ENCODE peak calls at places on chromosomes 4 and X, in nine cellular contexts. V, B, D, U, I, Z, Q, Y and A are unnamed samples.

GRCh38 chr4:105279314-105279713 is 132.6 kb downstream of the TET2 start:
- DNase-seq in V (no peak), B (no peak), D (no peak), U (no peak), I (no peak), Z (no peak), Q (no peak), Y (no peak), A (no peak)

GRCh38 chr4:120052840-120053239 is 13.8 kb downstream of the MAD2L1 start:
- DNase-seq in V (peak; percentile 14), B (no peak), D (no peak), U (peak; percentile 98), I (peak; percentile 29), Z (no peak), Q (no peak), Y (peak; percentile 99), A (no peak)

GRCh38 chr4:7361256-7361655 is 73.5 kb downstream of the PSAPL1 start:
- DNase-seq in V (no peak), B (no peak), D (no peak), U (peak; percentile 8), I (no peak), Z (peak; percentile 48), Q (no peak), Y (no peak), A (no peak)

GRCh38 chr4:35710343-35710742 is 534.0 kb downstream of the ARAP2 start:
- DNase-seq in V (no peak), B (no peak), D (no peak), U (no peak), I (no peak), Z (no peak), Q (no peak), Y (no peak), A (no peak)

GRCh38 chr4:74733760-74734159 is 60.6 kb downstream of the BTC start:
- DNase-seq in V (no peak), B (no peak), D (no peak), U (no peak), I (no peak), Z (no peak), Q (no peak), Y (no peak), A (no peak)

GRCh38 chrX:116246261-116246660 is 75.7 kb downstream of the AGTR2 start:
- DNase-seq in V (peak; percentile 68), B (no peak), D (no peak), U (peak; percentile 40), I (peak; percentile 67), Z (no peak), Q (peak; percentile 50), Y (no peak), A (no peak)

GRCh38 chr4:17552427-17552826 is 24.6 kb upstream of the LAP3 start:
- DNase-seq in V (no peak), B (no peak), D (no peak), U (no peak), I (no peak), Z (peak; percentile 21), Q (no peak), Y (no peak), A (no peak)

GRCh38 chr4:168304744-168305459 is 13.7 kb downstream of the DDX60 start:
- DNase-seq in V (peak; percentile 98), B (no peak), D (no peak), U (peak; percentile 86), I (peak; percentile 95), Z (no peak), Q (no peak), Y (peak; percentile 80), A (no peak)

GRCh38 chr4:56272946-56273728 is 114.2 kb downstream of the AASDH start:
- DNase-seq in V (no peak), B (no peak), D (no peak), U (no peak), I (no peak), Z (no peak), Q (no peak), Y (no peak), A (no peak)

GRCh38 chrX:40521868-40522450 is 58.8 kb upstream of the ATP6AP2 start:
- DNase-seq in V (no peak), B (no peak), D (no peak), U (no peak), I (no peak), Z (no peak), Q (no peak), Y (no peak), A (no peak)

GRCh38 chr4:138222041-138222440 is 20.1 kb downstream of the SLC7A11 start:
- DNase-seq in V (peak; percentile 18), B (no peak), D (no peak), U (peak; percentile 83), I (no peak), Z (no peak), Q (no peak), Y (peak; percentile 93), A (no peak)

GRCh38 chr4:109729155-109729562 is 711 bp downstream of the PLA2G12A start:
- DNase-seq in V (no peak), B (peak; percentile 14), D (peak; percentile 26), U (peak; percentile 36), I (peak; percentile 3), Z (peak; percentile 11), Q (no peak), Y (peak; percentile 7), A (no peak)

GRCh38 chr4:89368855-89369254 is 61.3 kb upstream of the GPRIN3 start:
- DNase-seq in V (no peak), B (no peak), D (no peak), U (no peak), I (no peak), Z (no peak), Q (no peak), Y (no peak), A (no peak)

GRCh38 chr4:81786063-81786763 is 314.5 kb upstream of the RASGEF1B start:
- DNase-seq in V (no peak), B (no peak), D (no peak), U (no peak), I (no peak), Z (no peak), Q (no peak), Y (no peak), A (no peak)

GRCh38 chrX:153597351-153597750 is 1.6 kb downstream of the CCNQ start:
- DNase-seq in V (no peak), B (no peak), D (no peak), U (no peak), I (no peak), Z (no peak), Q (no peak), Y (no peak), A (no peak)
- H3K4me3 ChIP-seq in V (peak overlapping the region; percentile 89), B (peak overlapping the region; percentile 89), D (no peak overlapping the region), U (no peak overlapping the region), I (no peak overlapping the region), Z (no peak overlapping the region), Q (no peak overlapping the region), Y (no peak overlapping the region), A (no peak overlapping the region)

GRCh38 chr4:163164110-163164509 is 2.6 kb downstream of the NAF1 start:
- DNase-seq in V (no peak), B (no peak), D (no peak), U (no peak), I (no peak), Z (no peak), Q (no peak), Y (no peak), A (no peak)
- H4K20me1 ChIP-seq in V (peaks cover 9% of the 10 kb centered on the region), B (peaks cover 25% of the 10 kb centered on the region), D (peaks cover 10% of the 10 kb centered on the region), U (no peaks in the 10 kb centered on the region), I (no peaks in the 10 kb centered on the region), Z (peaks cover 16% of the 10 kb centered on the region), Q (no peaks in the 10 kb centered on the region), Y (no peaks in the 10 kb centered on the region), A (peaks cover 21% of the 10 kb centered on the region)

DNA sequence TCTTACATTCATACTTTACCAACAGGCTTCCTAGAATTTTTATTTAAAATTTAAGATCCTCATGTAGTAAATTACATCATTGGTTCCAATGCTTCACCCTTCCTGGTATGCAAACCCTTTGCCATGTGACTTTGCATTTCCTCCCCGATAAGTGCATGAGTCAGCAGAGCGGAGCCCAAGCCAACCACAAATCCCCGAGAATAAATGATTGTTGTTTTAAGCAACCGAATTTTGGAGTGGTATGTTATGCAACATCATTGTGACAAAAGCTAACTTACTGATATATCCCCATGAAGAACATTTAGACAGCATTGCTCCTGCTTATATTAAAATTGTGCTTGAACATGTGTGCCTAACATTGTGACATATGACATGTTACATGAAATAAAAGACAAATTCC is 199.4 kb upstream of the DDX53 start:
- DNase-seq in V (peak; percentile 81), B (no peak), D (no peak), U (peak; percentile 88), I (peak; percentile 74), Z (no peak), Q (peak; percentile 21), Y (peak; percentile 89), A (peak; percentile 10)
- H3K4me3 ChIP-seq in V (peak overlapping the region; percentile 31), B (no peak overlapping the region), D (no peak overlapping the region), U (peak overlapping the region; percentile 40), I (no peak overlapping the region), Z (no peak overlapping the region), Q (no peak overlapping the region), Y (no peak overlapping the region), A (no peak overlapping the region)

GRCh38 chr4:145884775-145885174 is 53.8 kb downstream of the ZNF827 start:
- DNase-seq in V (no peak), B (no peak), D (no peak), U (no peak), I (no peak), Z (no peak), Q (no peak), Y (no peak), A (no peak)
- H4K20me1 ChIP-seq in V (no peaks in the 10 kb centered on the region), B (peaks cover 17% of the 10 kb centered on the region), D (no peaks in the 10 kb centered on the region), U (no peaks in the 10 kb centered on the region), I (no peaks in the 10 kb centered on the region), Z (no peaks in the 10 kb centered on the region), Q (no peaks in the 10 kb centered on the region), Y (peaks cover 7% of the 10 kb centered on the region), A (no peaks in the 10 kb centered on the region)

GRCh38 chrX:34631826-34632225 is 25.3 kb downstream of the TMEM47 start:
- DNase-seq in V (no peak), B (no peak), D (no peak), U (no peak), I (no peak), Z (no peak), Q (no peak), Y (peak; percentile 30), A (no peak)
- H3K4me3 ChIP-seq in V (no peak overlapping the region), B (no peak overlapping the region), D (no peak overlapping the region), U (no peak overlapping the region), I (no peak overlapping the region), Z (no peak overlapping the region), Q (no peak overlapping the region), Y (no peak overlapping the region), A (no peak overlapping the region)

DNA sequence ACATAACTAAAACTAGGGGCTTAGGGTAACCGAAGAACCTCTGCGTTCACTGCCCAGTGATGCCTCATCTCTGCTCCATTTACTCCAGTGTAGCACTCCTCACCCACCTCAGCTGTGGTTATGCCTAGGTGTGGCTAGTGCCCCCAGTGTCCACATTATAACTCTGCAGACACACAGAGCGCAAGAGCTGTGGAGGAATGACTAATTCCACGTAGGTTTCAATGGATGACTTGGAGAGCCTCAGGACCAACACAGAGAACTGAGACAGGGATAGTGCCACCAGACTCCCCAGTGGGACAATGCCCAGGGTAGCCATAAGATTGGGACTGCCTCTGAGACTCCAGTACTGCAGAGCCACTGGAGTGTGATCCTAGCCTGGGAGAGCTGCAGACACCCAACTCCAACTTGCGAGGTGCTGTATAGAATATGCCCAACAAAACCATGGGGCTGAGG is 542.4 kb upstream of the DIPK2B start:
- DNase-seq in V (peak; percentile 81), B (no peak), D (no peak), U (peak; percentile 77), I (peak; percentile 78), Z (no peak), Q (no peak), Y (peak; percentile 75), A (no peak)
- H4K20me1 ChIP-seq in V (no peaks in the 10 kb centered on the region), B (no peaks in the 10 kb centered on the region), D (no peaks in the 10 kb centered on the region), U (no peaks in the 10 kb centered on the region), I (no peaks in the 10 kb centered on the region), Z (no peaks in the 10 kb centered on the region), Q (no peaks in the 10 kb centered on the region), Y (peaks cover 8% of the 10 kb centered on the region), A (no peaks in the 10 kb centered on the region)